ENCODE peak calls at places on chromosomes 4 and X, in nine cellular contexts. H, P, D, Q, R, G, W, K and V are unnamed samples.

GRCh38 chr4:159141193-159141592 is 38.3 kb downstream of the RAPGEF2 start:
- DNase-seq in H (no peak), G (peak), R (no peak), Q (no peak), K (no peak), W (no peak), D (no peak), P (no peak), V (no peak)

GRCh38 chrX:71846429-71846828 is 64.2 kb upstream of the NHSL2 start:
- DNase-seq in G (no peak), P (no peak), D (no peak), H (peak), W (no peak), K (no peak), R (no peak), Q (no peak), V (no peak)

GRCh38 chr4:38785901-38786402 is 3.2 kb upstream of the TLR10 start:
- DNase-seq in R (no peak), P (no peak), W (no peak), H (no peak), G (no peak), D (no peak), K (no peak), Q (peak), V (peak)

GRCh38 chrX:55488559-55489314 is 911 bp downstream of the USP51 start:
- DNase-seq in Q (peak), G (peak), R (peak), P (peak), H (no peak), K (peak), W (peak), D (peak), V (peak)

GRCh38 chr4:122000849-122001248 is 49.0 kb upstream of the TRPC3 start:
- DNase-seq in K (no peak), G (no peak), R (no peak), P (no peak), H (no peak), Q (no peak), D (no peak), W (no peak), V (no peak)

GRCh38 chr4:145804134-145804533 is 124.2 kb downstream of the C4orf51 start:
- DNase-seq in D (no peak), G (peak), P (no peak), Q (no peak), R (no peak), W (no peak), H (peak), K (no peak), V (no peak)

GRCh38 chrX:122500556-122500955 is 683.5 kb upstream of the GRIA3 start:
- DNase-seq in Q (no peak), D (no peak), G (no peak), W (no peak), H (no peak), K (no peak), P (no peak), R (no peak), V (no peak)

GRCh38 chr4:87975466-87975865 is at the start of gene SPP1:
- DNase-seq in P (no peak), R (peak), W (peak), K (no peak), H (no peak), D (no peak), Q (peak), G (no peak), V (peak)

GRCh38 chrX:129659861-129660260 is 5.1 kb upstream of the APLN start:
- DNase-seq in G (no peak), W (no peak), R (no peak), H (no peak), D (no peak), P (no peak), Q (no peak), K (no peak), V (no peak)

GRCh38 chr4:170014359-170015008 is 11.7 kb downstream of the MFAP3L start:
- DNase-seq in R (no peak), K (no peak), H (no peak), G (no peak), D (no peak), P (no peak), W (no peak), Q (no peak), V (no peak)

GRCh38 chr4:71941001-71941400 is 90.8 kb upstream of the NPFFR2 start:
- DNase-seq in K (no peak), Q (peak), W (no peak), P (peak), D (no peak), R (peak), G (peak), H (no peak), V (peak)

GRCh38 chr4:168183717-168184571 is 91.6 kb downstream of the ANXA10 start:
- DNase-seq in H (no peak), P (no peak), D (no peak), G (peak), K (no peak), W (no peak), R (no peak), Q (peak), V (peak)

GRCh38 chr4:158849681-158850080 is 80.9 kb downstream of the FNIP2 start:
- DNase-seq in P (no peak), R (no peak), H (no peak), G (no peak), D (no peak), Q (no peak), K (no peak), W (no peak), V (no peak)

GRCh38 chr4:53563824-53564223 is 27.5 kb downstream of the LNX1 start:
- DNase-seq in P (no peak), Q (peak), G (peak), K (no peak), H (peak), R (no peak), W (no peak), D (peak), V (no peak)

GRCh38 chr4:85681194-85681803 is 206.3 kb downstream of the ARHGAP24 start:
- DNase-seq in Q (peak), D (no peak), R (no peak), W (peak), H (peak), P (no peak), K (no peak), G (peak), V (no peak)

GRCh38 chr4:168740686-168741085 is 243.8 kb downstream of the PALLD start:
- DNase-seq in H (no peak), Q (no peak), K (no peak), P (no peak), G (no peak), R (no peak), D (no peak), W (no peak), V (no peak)

GRCh38 chrX:123263246-123263757 is 79.2 kb downstream of the GRIA3 start:
- DNase-seq in W (no peak), K (no peak), Q (no peak), D (no peak), P (peak), G (no peak), R (no peak), H (no peak), V (no peak)

GRCh38 chrX:19864736-19865135 is 22.7 kb downstream of the SH3KBP1 start:
- DNase-seq in Q (peak), H (no peak), R (no peak), D (no peak), W (no peak), G (no peak), P (no peak), K (no peak), V (no peak)

GRCh38 chr4:107710493-107711459 is 9.3 kb downstream of the PAPSS1 start:
- DNase-seq in K (no peak), R (no peak), P (no peak), G (no peak), W (no peak), Q (no peak), H (no peak), D (no peak), V (no peak)

GRCh38 chr4:48944659-48945290 is 38.2 kb upstream of the OCIAD2 start:
- DNase-seq in Q (peak), W (no peak), K (peak), D (peak), R (peak), G (no peak), H (no peak), P (peak), V (no peak)

GRCh38 chrX:39492495-39493162 is 605.1 kb downstream of the BCOR start:
- DNase-seq in H (no peak), Q (peak), P (no peak), D (no peak), G (no peak), W (peak), K (no peak), R (no peak), V (no peak)

GRCh38 chr4:38162240-38162784 is 202.1 kb downstream of the PTTG2 start:
- DNase-seq in W (no peak), G (peak), H (no peak), R (no peak), D (no peak), K (no peak), P (no peak), Q (no peak), V (no peak)

GRCh38 chr4:189143255-189143654 is 797.4 kb upstream of the FRG1 start:
- DNase-seq in R (no peak), D (no peak), H (peak), Q (no peak), W (no peak), P (no peak), G (no peak), K (no peak), V (no peak)

GRCh38 chr4:145045180-145045579 is 52.8 kb downstream of the ANAPC10 start:
- DNase-seq in D (no peak), P (no peak), K (no peak), W (no peak), H (no peak), R (no peak), G (no peak), Q (peak), V (no peak)

GRCh38 chrX:1086444-1087409 is 125.7 kb downstream of the CRLF2 start:
- DNase-seq in W (no peak), R (no peak), H (no peak), K (no peak), Q (no peak), P (no peak), G (no peak), D (no peak), V (no peak)

GRCh38 chrX:103310592-103311400 is at the start of gene BEX2:
- DNase-seq in K (peak), G (peak), D (peak), R (peak), Q (peak), P (peak), W (peak), H (no peak), V (peak)

GRCh38 chr4:148774134-148774533 is 331.9 kb upstream of the NR3C2 start:
- DNase-seq in R (no peak), Q (no peak), P (no peak), H (no peak), D (no peak), W (no peak), G (no peak), K (no peak), V (no peak)

GRCh38 chr4:4260185-4260751 is 12.2 kb upstream of the TMEM128 start:
- DNase-seq in K (no peak), W (peak), P (no peak), R (no peak), G (peak), D (no peak), Q (peak), H (no peak), V (peak)

GRCh38 chr4:98482503-98482846 is 175.9 kb downstream of the TSPAN5 start:
- DNase-seq in R (no peak), Q (no peak), D (no peak), K (no peak), H (no peak), G (no peak), W (no peak), P (no peak), V (no peak)

GRCh38 chr4:17064959-17065358 is 166.5 kb upstream of the LDB2 start:
- DNase-seq in G (no peak), P (no peak), D (no peak), H (no peak), R (no peak), Q (no peak), K (no peak), W (no peak), V (no peak)